ENCODE peak calls at places on chromosomes 6 and 20, in seven cellular contexts. X, Z, Q, U, F, M and S are unnamed samples.
A peak's percentile ranks its signal among the peaks of the same experiment; 100 is the strongest.

GRCh38 chr20:53708129-53708968 is 114.7 kb upstream of the ZNF217 start:
- DNase-seq in X (no peak), F (peak; percentile 94), Z (no peak), U (no peak), M (no peak), Q (no peak), S (no peak)

GRCh38 chr20:11379257-11380011 is 538.3 kb upstream of the BTBD3 start:
- DNase-seq in Q (no peak), U (no peak), Z (no peak), M (peak; percentile 47), F (no peak), X (peak; percentile 80), S (no peak)

GRCh38 chr20:44651507-44652373 is at the start of gene ADA:
- DNase-seq in U (peak; percentile 76), Z (peak; percentile 94), F (no peak), Q (no peak), M (peak; percentile 47), X (no peak), S (no peak)

GRCh38 chr6:129029778-129030177 is 146.8 kb downstream of the LAMA2 start:
- DNase-seq in Q (no peak), X (no peak), Z (no peak), U (no peak), F (no peak), M (no peak), S (no peak)

GRCh38 chr6:49550413-49551125 is at the start of gene C6orf141:
- DNase-seq in U (no peak), F (no peak), M (no peak), Z (peak; percentile 11), X (peak; percentile 74), Q (peak; percentile 50), S (peak; percentile 25)

GRCh38 chr20:48284837-48285236 is 499.6 kb upstream of the SULF2 start:
- DNase-seq in M (peak; percentile 64), F (no peak), Q (no peak), U (no peak), X (no peak), Z (no peak), S (no peak)

GRCh38 chr6:107489636-107490567 is at the start of gene SOBP:
- DNase-seq in U (peak; percentile 27), Z (peak; percentile 96), X (no peak), F (no peak), Q (peak; percentile 50), M (peak; percentile 44), S (peak; percentile 41)

GRCh38 chr20:64077094-64077493 is 2.2 kb downstream of the RGS19 start:
- DNase-seq in U (no peak), X (no peak), Z (no peak), M (no peak), Q (peak; percentile 77), F (no peak), S (peak; percentile 71)

GRCh38 chr6:92541457-92542060 is 877.8 kb downstream of the EPHA7 start:
- DNase-seq in U (no peak), Z (no peak), X (no peak), Q (no peak), F (no peak), M (no peak), S (no peak)

GRCh38 chr20:43583133-43583864 is 7.4 kb upstream of the IFT52 start:
- DNase-seq in U (no peak), X (no peak), Q (no peak), F (no peak), Z (no peak), M (no peak), S (no peak)

GRCh38 chr20:48983423-48984400 is 62.2 kb downstream of the ARFGEF2 start:
- DNase-seq in Q (no peak), U (peak; percentile 21), M (no peak), X (no peak), F (no peak), Z (peak; percentile 76), S (no peak)

GRCh38 chr6:107697682-107698081 is 126.4 kb downstream of the SCML4 start:
- DNase-seq in F (no peak), M (no peak), Z (no peak), X (no peak), Q (no peak), U (no peak), S (no peak)

GRCh38 chr6:28586273-28586672 is 60.6 kb downstream of the GPX5 start:
- DNase-seq in F (no peak), Z (no peak), X (no peak), M (peak; percentile 9), U (no peak), Q (no peak), S (no peak)

GRCh38 chr20:41427833-41428232 is 61.2 kb upstream of the EMILIN3 start:
- DNase-seq in Z (no peak), F (no peak), M (no peak), Q (no peak), X (no peak), U (no peak), S (no peak)

GRCh38 chr20:41318271-41318649 is 729 bp upstream of the ZHX3 start:
- DNase-seq in Q (no peak), F (no peak), X (no peak), U (no peak), M (peak; percentile 39), Z (no peak), S (no peak)

GRCh38 chr6:119443993-119444641 is 94.6 kb upstream of the MAN1A1 start:
- DNase-seq in Q (no peak), U (no peak), Z (no peak), X (no peak), F (no peak), M (no peak), S (no peak)
- TF ChIP-seq TAF1 in Q (no peak), U (no peak), Z (no peak), X (no peak), F (no peak), M (no peak), S (no peak)

GRCh38 chr6:35362200-35362599 is 19.8 kb downstream of the PPARD start:
- DNase-seq in F (no peak), Q (no peak), M (no peak), U (no peak), Z (no peak), X (no peak), S (no peak)

GRCh38 chr6:35357671-35358070 is 15.3 kb downstream of the PPARD start:
- DNase-seq in F (no peak), Z (no peak), U (no peak), M (no peak), Q (no peak), X (no peak), S (no peak)

GRCh38 chr6:35360349-35361138 is 18.2 kb downstream of the PPARD start:
- DNase-seq in F (no peak), Q (no peak), U (no peak), Z (peak; percentile 42), M (peak; percentile 97), X (peak; percentile 38), S (no peak)

GRCh38 chr6:35359346-35359743 is 17.0 kb downstream of the PPARD start:
- DNase-seq in X (no peak), Q (no peak), U (no peak), F (no peak), M (no peak), Z (no peak), S (no peak)

DNA sequence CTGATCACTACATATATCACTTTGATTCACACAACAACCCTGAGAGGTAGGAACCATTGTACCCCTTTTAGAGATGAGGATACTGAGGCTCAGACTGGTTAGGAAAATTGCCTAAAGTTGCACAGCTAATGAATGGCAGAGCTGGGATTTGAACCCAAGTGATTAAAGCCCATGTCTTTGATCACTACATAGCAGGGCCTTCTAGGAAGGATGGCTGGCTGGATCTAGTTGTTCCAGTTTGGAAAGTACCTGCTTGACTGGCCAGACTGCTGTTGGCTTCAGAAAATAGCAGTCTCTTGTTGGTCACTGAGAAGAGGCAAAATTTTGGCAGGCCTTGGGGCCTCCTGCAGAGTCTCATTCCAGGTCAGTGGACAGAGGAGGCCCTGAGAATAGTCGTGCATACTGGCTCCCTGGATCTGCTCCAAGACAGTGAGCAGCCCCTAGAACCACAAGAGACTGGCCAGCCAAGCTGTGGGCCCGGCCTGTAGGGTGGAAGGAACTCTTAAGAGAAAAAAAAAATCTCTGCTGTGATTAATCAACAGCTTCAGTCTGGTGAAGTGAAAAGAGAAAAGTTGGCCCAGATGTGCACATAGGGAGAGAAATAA is 17.5 kb downstream of the PPARD start:
- DNase-seq in Q (no peak), U (no peak), M (no peak), Z (no peak), F (no peak), X (no peak), S (no peak)
- TF ChIP-seq POLR2AphosphoS5 in Q (no peak), U (no peak), M (no peak), Z (no peak), F (no peak), X (no peak), S (no peak)

DNA sequence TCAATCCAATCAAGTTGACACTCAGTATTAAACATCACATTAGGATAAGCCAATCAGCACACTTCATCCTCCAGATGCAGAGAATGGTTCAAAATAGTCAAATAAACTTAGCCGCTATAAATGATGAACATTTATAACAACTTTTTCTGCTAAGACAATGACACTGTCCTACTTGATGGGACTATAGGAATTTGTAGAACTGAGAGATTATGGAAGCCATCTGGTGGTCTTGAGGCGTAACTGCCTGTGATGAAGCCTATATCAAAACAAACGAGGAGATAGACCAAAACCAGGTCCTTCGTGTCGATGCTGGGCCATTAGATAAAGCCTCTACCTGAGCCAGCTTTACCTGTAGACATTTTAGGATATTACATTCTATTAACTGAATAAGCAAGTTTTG is 631.1 kb downstream of the COL12A1 start:
- DNase-seq in U (no peak), M (peak; percentile 49), Z (peak; percentile 13), X (no peak), Q (no peak), F (no peak), S (no peak)
- TF ChIP-seq TAF1 in U (no peak), M (no peak), Z (no peak), X (no peak), Q (no peak), F (no peak), S (no peak)

DNA sequence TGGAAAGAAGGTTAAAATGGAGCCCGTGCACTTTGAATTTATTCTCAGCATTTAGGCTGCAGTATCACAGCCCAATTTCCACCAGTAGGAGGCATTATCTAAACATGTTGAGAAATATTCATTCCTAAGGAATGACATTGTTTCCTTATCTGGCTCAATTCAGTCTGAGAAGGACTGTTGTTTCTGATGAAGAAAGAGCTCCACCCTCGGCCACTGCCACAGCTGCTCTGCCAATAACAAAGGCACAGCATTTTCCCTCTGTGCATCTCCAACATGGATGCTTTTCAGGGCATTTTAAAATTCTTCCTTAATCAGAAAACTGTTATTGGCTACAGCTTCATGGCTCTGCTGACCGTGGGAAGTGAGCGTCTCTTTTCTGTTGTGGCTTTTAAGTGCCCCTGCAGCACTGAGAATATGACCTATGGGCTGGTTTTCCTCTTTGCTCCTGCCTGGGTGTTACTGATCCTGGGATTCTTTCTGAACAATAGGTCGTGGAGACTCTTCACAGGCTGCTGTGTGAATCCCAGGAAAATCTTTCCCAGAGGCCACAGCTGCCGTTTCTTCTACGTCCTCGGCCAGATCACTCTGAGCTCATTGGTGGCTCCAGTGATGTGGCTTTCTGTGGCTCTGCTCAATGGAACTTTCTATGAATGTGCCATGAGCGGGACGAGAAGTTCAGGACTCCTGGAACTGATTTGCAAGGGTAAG is at the start of gene CALHM5:
- DNase-seq in X (no peak), F (no peak), U (peak; percentile 38), Q (no peak), M (no peak), Z (no peak), S (no peak)
- TF ChIP-seq POLR2AphosphoS5 in X (no peak), F (no peak), U (no peak), Q (no peak), M (no peak), Z (no peak), S (no peak)

GRCh38 chr6:14384175-14384949 is 266.8 kb downstream of the CD83 start:
- DNase-seq in Q (no peak), M (no peak), U (no peak), F (no peak), Z (no peak), X (no peak), S (no peak)
- TF ChIP-seq TAF1 in Q (no peak), M (no peak), U (no peak), F (no peak), Z (no peak), X (no peak), S (no peak)

GRCh38 chr6:125273965-125274364 is 27.8 kb downstream of the HDDC2 start:
- DNase-seq in X (no peak), Q (no peak), M (no peak), F (no peak), Z (no peak), U (no peak), S (no peak)
- TF ChIP-seq POLR2AphosphoS5 in X (no peak), Q (no peak), M (no peak), F (no peak), Z (no peak), U (no peak), S (no peak)